ENCODE peak calls at places on chromosomes 12 and 14, in five cellular contexts. Y is Right ventricle myocardium inferior; A is NCI-H1105 treated with DMSO at 0.1 percent for 48 hours; B is retina; F is activated CD8-positive, alpha-beta T cell treated with anti-CD3 and anti-CD28 coated beads, Interleukin-2, amount 10 ng/mL, durations not matched to agents 7 days and 5 days. R is an unnamed sample.

GRCh38 chr12:94192506-94192905 is 44.1 kb downstream of the PLXNC1 start:
- DNase-seq in Y (no peak), A (no peak), F (no peak), B (no peak), R (no peak)

GRCh38 chr12:103771466-103771865 is 69.6 kb downstream of the NT5DC3 start:
- DNase-seq in B (no peak), Y (peak), F (no peak), A (no peak), R (peak)

GRCh38 chr14:22972313-22972930 is 9.9 kb downstream of the AJUBA start:
- DNase-seq in B (no peak), A (no peak), Y (no peak), F (no peak), R (no peak)

GRCh38 chr14:22159049-22159448 is 430.0 kb downstream of the DAD1 start:
- DNase-seq in A (no peak), Y (no peak), B (no peak), F (no peak), R (peak)

GRCh38 chr12:82300611-82301010 is 57.6 kb downstream of the CCDC59 start:
- DNase-seq in B (peak), Y (no peak), A (no peak), F (no peak), R (no peak)

GRCh38 chr12:79761341-79761740 is 70.6 kb upstream of the PAWR start:
- DNase-seq in A (no peak), F (no peak), Y (no peak), B (no peak), R (no peak)

GRCh38 chr12:82896979-82897378 is 210.3 kb downstream of the TMTC2 start:
- DNase-seq in A (no peak), Y (no peak), F (no peak), B (no peak), R (no peak)

GRCh38 chr12:121793836-121794531 is 496 bp upstream of the RHOF start:
- DNase-seq in A (peak), F (peak), B (peak), Y (peak), R (peak)

GRCh38 chr12:11553871-11554533 is 95.5 kb upstream of the ETV6 start:
- DNase-seq in F (peak), A (peak), B (peak), Y (no peak), R (peak)

GRCh38 chr12:65858831-65859230 is 34.5 kb downstream of the HMGA2 start:
- DNase-seq in B (no peak), F (no peak), A (no peak), Y (no peak), R (no peak)

GRCh38 chr12:105948331-105948730 is 190.4 kb downstream of the NUAK1 start:
- DNase-seq in B (no peak), F (no peak), A (no peak), Y (no peak), R (no peak)

GRCh38 chr14:85122690-85123089 is 407.3 kb upstream of the FLRT2 start:
- DNase-seq in B (no peak), F (no peak), Y (no peak), A (no peak), R (no peak)